ENCODE peak calls at places on chromosomes 1 and 21, in eight cellular contexts. R, A, B, T, Q, M, Z and X are unnamed samples.
A peak's percentile ranks its signal among the peaks of the same experiment; 100 is the strongest.

GRCh38 chr1:241270016-241270415 is 87.0 kb downstream of the RGS7 start:
- DNase-seq in T (no peak), M (no peak), B (no peak), R (no peak), Z (no peak), A (no peak), Q (no peak), X (no peak)

GRCh38 chr1:22953392-22954141 is 19.1 kb downstream of the LACTBL1 start:
- DNase-seq in M (no peak), A (no peak), T (no peak), Q (no peak), B (no peak), Z (no peak), R (no peak), X (no peak)

GRCh38 chr1:118123436-118123835 is 61.6 kb downstream of the SPAG17 start:
- DNase-seq in Z (no peak), T (no peak), M (no peak), R (no peak), Q (no peak), B (no peak), A (no peak), X (no peak)

GRCh38 chr1:182599339-182599738 is 4.8 kb downstream of the RGS16 start:
- DNase-seq in M (no peak), R (no peak), Q (no peak), B (no peak), A (no peak), Z (peak; percentile 20), T (no peak), X (no peak)

GRCh38 chr1:111197598-111198289 is 2.7 kb downstream of the DENND2D start:
- DNase-seq in R (peak; percentile 33), A (peak; percentile 4), T (no peak), Z (peak; percentile 43), M (no peak), Q (no peak), B (peak; percentile 60), X (no peak)

GRCh38 chr21:42574234-42575027 is 60.8 kb downstream of the SLC37A1 start:
- DNase-seq in T (no peak), B (no peak), M (peak; percentile 9), R (peak; percentile 35), Q (no peak), A (peak; percentile 13), Z (peak; percentile 26), X (no peak)

GRCh38 chr1:74193908-74194307 is 4.1 kb downstream of the LRRIQ3 start:
- DNase-seq in R (peak; percentile 45), M (no peak), Q (no peak), A (peak; percentile 79), Z (peak; percentile 63), B (no peak), T (peak; percentile 4), X (no peak)

GRCh38 chr1:8424539-8425116 is 106.7 kb downstream of the SLC45A1 start:
- DNase-seq in Z (no peak), M (peak; percentile 76), A (no peak), Q (no peak), R (no peak), T (peak; percentile 67), B (no peak), X (no peak)

GRCh38 chr1:10252508-10252907 is 42.1 kb downstream of the KIF1B start:
- DNase-seq in M (peak; percentile 14), A (peak; percentile 71), Z (peak; percentile 76), R (peak; percentile 34), T (no peak), B (no peak), Q (no peak), X (no peak)

GRCh38 chr1:160801836-160802580 is 6.0 kb downstream of the LY9 start:
- DNase-seq in Z (no peak), M (no peak), Q (no peak), T (no peak), B (no peak), A (no peak), R (no peak), X (no peak)

GRCh38 chr1:1550087-1550486 is 9.7 kb upstream of the TMEM240 start:
- DNase-seq in T (no peak), Q (no peak), M (no peak), B (no peak), R (no peak), Z (no peak), A (no peak), X (no peak)

GRCh38 chr1:201591348-201591747 is 52.4 kb downstream of the NAV1 start:
- DNase-seq in Q (no peak), A (no peak), T (no peak), M (no peak), Z (no peak), B (no peak), R (no peak), X (no peak)

GRCh38 chr1:57672741-57673140 is 248.9 kb upstream of the DAB1 start:
- DNase-seq in T (no peak), Z (no peak), B (no peak), Q (no peak), M (no peak), A (no peak), R (no peak), X (no peak)

GRCh38 chr1:239361403-239361802 is 25.0 kb upstream of the CHRM3 start:
- DNase-seq in Z (peak; percentile 79), Q (no peak), B (no peak), M (no peak), R (no peak), A (peak; percentile 1), T (no peak), X (no peak)

GRCh38 chr1:109277434-109278204 is 5.3 kb downstream of the PSRC1 start:
- DNase-seq in M (peak; percentile 90), A (peak; percentile 64), B (peak; percentile 40), Z (peak; percentile 72), R (peak; percentile 72), T (peak; percentile 78), Q (peak; percentile 39), X (no peak)

DNA sequence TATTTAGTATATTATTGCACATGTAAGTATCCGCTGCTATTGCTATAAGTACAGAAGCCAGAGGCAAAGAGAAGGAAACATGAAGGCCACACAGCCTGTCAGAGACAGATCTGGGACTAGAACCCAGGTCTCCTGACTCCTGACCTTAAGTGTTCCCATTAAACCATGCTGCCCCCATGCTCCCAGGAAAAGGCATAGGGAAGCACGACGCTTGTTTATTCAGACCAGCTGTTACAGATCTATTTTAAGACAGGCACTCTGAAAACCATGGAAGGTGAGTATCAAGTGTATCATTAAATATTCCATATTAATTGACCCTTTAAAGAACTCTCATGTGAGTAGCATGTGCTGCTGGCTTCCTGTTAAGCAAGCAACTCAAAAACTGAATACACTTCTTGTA is 11.4 kb downstream of the VAV3 start:
- DNase-seq in Z (no peak), A (no peak), M (no peak), R (no peak), Q (no peak), B (no peak), T (no peak), X (no peak)
- H3K27ac ChIP-seq in Z (no peak overlapping the region), A (no peak overlapping the region), M (no peak overlapping the region), R (no peak overlapping the region), Q (no peak overlapping the region), B (no peak overlapping the region), T (peak overlapping the region; percentile 1), X (no peak overlapping the region)

GRCh38 chr1:212241445-212242287 is 43.5 kb upstream of the PPP2R5A start:
- DNase-seq in A (no peak), T (no peak), Q (no peak), M (no peak), B (no peak), R (no peak), Z (no peak), X (no peak)

GRCh38 chr1:212242288-212242984 is 42.8 kb upstream of the PPP2R5A start:
- DNase-seq in T (peak; percentile 25), R (no peak), A (no peak), Z (no peak), Q (no peak), B (no peak), M (no peak), X (no peak)

GRCh38 chr1:212242985-212243308 is 42.3 kb upstream of the PPP2R5A start:
- DNase-seq in Q (no peak), T (no peak), Z (no peak), B (no peak), M (no peak), A (no peak), R (no peak), X (no peak)

GRCh38 chr1:212247179-212247721 is 38.0 kb upstream of the PPP2R5A start:
- DNase-seq in B (no peak), Z (peak; percentile 54), M (no peak), A (peak; percentile 79), Q (no peak), R (peak; percentile 64), T (no peak), X (no peak)

DNA sequence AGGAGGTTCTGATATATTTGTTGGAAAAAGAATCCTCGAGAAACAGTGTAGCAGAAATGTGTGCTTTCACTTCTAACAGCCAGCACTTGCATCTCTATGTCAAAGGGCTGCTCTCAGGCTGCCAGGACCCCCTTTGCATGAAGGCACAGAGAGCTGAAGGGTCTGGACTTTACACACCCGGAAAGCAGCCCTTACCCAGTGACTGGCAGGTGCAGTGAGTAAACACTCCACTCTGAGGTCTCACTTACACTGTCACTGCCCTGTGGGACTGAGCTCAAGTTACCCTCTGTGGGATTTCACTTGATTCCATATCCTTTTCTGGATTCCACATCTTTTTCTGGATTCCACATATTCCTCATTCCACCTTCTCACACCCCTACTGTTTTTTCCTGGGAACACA is 40.8 kb upstream of the PPP2R5A start:
- DNase-seq in B (no peak), Z (no peak), Q (no peak), A (no peak), T (no peak), R (no peak), M (no peak), X (no peak)
- H3K27ac ChIP-seq in B (no peak overlapping the region), Z (no peak overlapping the region), Q (no peak overlapping the region), A (no peak overlapping the region), T (no peak overlapping the region), R (no peak overlapping the region), M (no peak overlapping the region), X (no peak overlapping the region)

DNA sequence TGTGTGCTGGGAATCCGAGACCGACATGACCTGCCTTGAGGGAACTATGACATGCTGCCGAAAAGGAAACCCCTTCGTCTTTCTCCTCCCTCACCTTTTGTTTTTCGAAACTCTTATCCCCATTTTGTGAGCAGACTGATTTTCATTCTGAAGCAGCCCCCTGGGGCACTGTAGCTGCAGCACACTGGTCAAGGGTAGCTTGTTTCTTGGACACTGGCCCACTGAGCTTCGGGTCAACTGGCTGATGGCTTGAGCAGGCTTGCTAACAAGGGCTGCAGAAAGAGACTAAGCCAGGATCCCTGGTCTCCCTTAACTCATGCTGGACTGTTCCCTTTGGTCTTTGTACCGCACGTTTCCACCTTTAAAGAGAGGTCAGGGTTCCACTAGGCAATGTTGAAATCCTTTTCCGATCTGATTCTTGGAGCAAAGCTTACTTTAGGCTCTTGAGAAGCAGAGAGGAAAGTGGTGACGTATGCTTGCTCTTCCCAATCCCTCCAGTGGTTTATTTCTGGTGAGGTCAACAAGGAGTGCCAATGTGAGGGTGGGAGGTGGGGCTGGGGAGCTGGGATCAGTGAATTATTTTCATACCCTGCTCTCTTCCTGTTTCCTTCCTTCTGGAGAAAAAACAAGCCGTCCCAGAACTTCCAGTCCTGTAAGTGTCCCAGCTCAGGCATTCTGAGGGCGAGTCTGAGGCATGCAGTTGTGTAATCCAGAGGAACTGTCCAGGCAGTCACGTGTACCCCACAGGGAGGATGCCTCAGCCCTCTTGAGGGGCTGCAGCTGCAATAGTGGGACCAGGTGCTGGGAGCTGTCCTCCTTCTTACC is 7.6 kb downstream of the CYP4B1 start:
- DNase-seq in M (no peak), B (no peak), Q (no peak), Z (peak; percentile 33), A (no peak), R (no peak), T (peak; percentile 53), X (no peak)
- H3K27ac ChIP-seq in M (peak overlapping the region; percentile 42), B (no peak overlapping the region), Q (peak overlapping the region; percentile 85), Z (no peak overlapping the region), A (no peak overlapping the region), R (no peak overlapping the region), T (peak overlapping the region; percentile 89), X (no peak overlapping the region)

GRCh38 chr21:35259452-35259851 is 210.3 kb upstream of the RUNX1 start:
- DNase-seq in M (no peak), A (no peak), Q (no peak), R (no peak), B (no peak), Z (no peak), T (no peak), X (no peak)
- H3K27ac ChIP-seq in M (no peak overlapping the region), A (no peak overlapping the region), Q (no peak overlapping the region), R (no peak overlapping the region), B (no peak overlapping the region), Z (no peak overlapping the region), T (no peak overlapping the region), X (no peak overlapping the region)